ENCODE peak calls at places on chromosome 13, in four cellular contexts. One of them, this sample, is unnamed. For H3K9me3, the result is how much of the 10 kb centered on the place peaks cover.

GRCh38 chr13:21175656-21176194 is 627 bp downstream of the SKA3 start:
- DNase-seq in colonic mucosa: no peak
- DNase-seq in heart left ventricle: no peak
- DNase-seq in thyroid gland: no peak
- DNase-seq in this sample: no peak

GRCh38 chr13:20901668-20902437 is 693 bp downstream of the XPO4 start:
- DNase-seq in thyroid gland: peak
- DNase-seq in colonic mucosa: peak
- DNase-seq in heart left ventricle: peak
- DNase-seq in this sample: peak

GRCh38 chr13:87671824-87672603 is 843 bp downstream of the SLITRK5 start:
- DNase-seq in thyroid gland: peak
- DNase-seq in colonic mucosa: no peak
- DNase-seq in heart left ventricle: no peak
- DNase-seq in this sample: peak

GRCh38 chr13:25886438-25887214 is 165.2 kb downstream of the SHISA2 start:
- DNase-seq in heart left ventricle: no peak
- DNase-seq in thyroid gland: no peak
- DNase-seq in colonic mucosa: no peak
- DNase-seq in this sample: no peak

GRCh38 chr13:113798200-113798811 is 39.3 kb downstream of the TMEM255B start:
- DNase-seq in thyroid gland: no peak
- DNase-seq in heart left ventricle: no peak
- DNase-seq in colonic mucosa: no peak
- DNase-seq in this sample: no peak

GRCh38 chr13:80297094-80297493 is 43.8 kb downstream of the SPRY2 start:
- DNase-seq in heart left ventricle: no peak
- DNase-seq in thyroid gland: no peak
- DNase-seq in colonic mucosa: no peak
- DNase-seq in this sample: no peak

GRCh38 chr13:73421310-73421912 is 362.6 kb downstream of the KLF5 start:
- DNase-seq in colonic mucosa: peak
- DNase-seq in thyroid gland: no peak
- DNase-seq in heart left ventricle: no peak
- DNase-seq in this sample: no peak

GRCh38 chr13:91567485-91568207 is 169.2 kb downstream of the GPC5 start:
- DNase-seq in thyroid gland: no peak
- DNase-seq in heart left ventricle: no peak
- DNase-seq in colonic mucosa: no peak
- DNase-seq in this sample: peak

GRCh38 chr13:57624565-57625435 is 6.7 kb upstream of the PCDH17 start:
- DNase-seq in colonic mucosa: no peak
- DNase-seq in heart left ventricle: peak
- DNase-seq in thyroid gland: peak
- DNase-seq in this sample: no peak

GRCh38 chr13:37360556-37360955 is 238.0 kb downstream of the POSTN start:
- DNase-seq in colonic mucosa: no peak
- DNase-seq in heart left ventricle: no peak
- DNase-seq in thyroid gland: no peak
- DNase-seq in this sample: no peak

GRCh38 chr13:50805805-50806204 is 37.7 kb downstream of the DLEU7 start:
- DNase-seq in thyroid gland: no peak
- DNase-seq in heart left ventricle: no peak
- DNase-seq in colonic mucosa: no peak
- DNase-seq in this sample: no peak

GRCh38 chr13:36154567-36155231 is 23.5 kb upstream of the DCLK1 start:
- DNase-seq in colonic mucosa: no peak
- DNase-seq in heart left ventricle: no peak
- DNase-seq in thyroid gland: no peak
- DNase-seq in this sample: no peak

GRCh38 chr13:51955281-51955771 is 55.9 kb downstream of the ATP7B start:
- DNase-seq in thyroid gland: no peak
- DNase-seq in heart left ventricle: no peak
- DNase-seq in colonic mucosa: peak
- DNase-seq in this sample: no peak

GRCh38 chr13:49610176-49610575 is 18.1 kb upstream of the ARL11 start:
- DNase-seq in thyroid gland: peak
- DNase-seq in colonic mucosa: no peak
- DNase-seq in heart left ventricle: no peak
- DNase-seq in this sample: peak

GRCh38 chr13:33806470-33807248 is 11.3 kb upstream of the RFC3 start:
- DNase-seq in colonic mucosa: no peak
- DNase-seq in thyroid gland: no peak
- DNase-seq in heart left ventricle: no peak
- DNase-seq in this sample: no peak

GRCh38 chr13:20977394-20977793 is 74.8 kb upstream of the XPO4 start:
- DNase-seq in colonic mucosa: no peak
- DNase-seq in thyroid gland: no peak
- DNase-seq in heart left ventricle: no peak
- DNase-seq in this sample: no peak

GRCh38 chr13:83048419-83048818 is 833.9 kb downstream of the SLITRK1 start:
- DNase-seq in colonic mucosa: no peak
- DNase-seq in heart left ventricle: no peak
- DNase-seq in thyroid gland: no peak
- DNase-seq in this sample: no peak

GRCh38 chr13:27619711-27620376 is 485 bp downstream of the LNX2 start:
- DNase-seq in colonic mucosa: peak
- DNase-seq in heart left ventricle: peak
- DNase-seq in thyroid gland: peak
- DNase-seq in this sample: peak

GRCh38 chr13:105735269-105735668 is 800.2 kb downstream of the EFNB2 start:
- DNase-seq in thyroid gland: no peak
- DNase-seq in heart left ventricle: no peak
- DNase-seq in colonic mucosa: no peak
- DNase-seq in this sample: no peak

GRCh38 chr13:75908137-75908536 is 272.0 kb downstream of the LMO7 start:
- DNase-seq in heart left ventricle: peak
- DNase-seq in thyroid gland: peak
- DNase-seq in colonic mucosa: peak
- DNase-seq in this sample: no peak

GRCh38 chr13:113959198-113959597 is 14.7 kb downstream of the C13orf46 start:
- DNase-seq in heart left ventricle: no peak
- DNase-seq in colonic mucosa: no peak
- DNase-seq in thyroid gland: peak
- DNase-seq in this sample: no peak

GRCh38 chr13:34620073-34620858 is 321.8 kb upstream of the NBEA start:
- DNase-seq in colonic mucosa: no peak
- DNase-seq in heart left ventricle: no peak
- DNase-seq in thyroid gland: no peak
- DNase-seq in this sample: peak

GRCh38 chr13:94412870-94413269 is 66.6 kb downstream of the DCT start:
- DNase-seq in thyroid gland: no peak
- DNase-seq in heart left ventricle: no peak
- DNase-seq in colonic mucosa: no peak
- DNase-seq in this sample: no peak

GRCh38 chr13:38636756-38637155 is 50.1 kb upstream of the FREM2 start:
- DNase-seq in heart left ventricle: no peak
- DNase-seq in thyroid gland: peak
- DNase-seq in colonic mucosa: peak
- DNase-seq in this sample: no peak

GRCh38 chr13:100235311-100235901 is 146.5 kb downstream of the PCCA start:
- DNase-seq in colonic mucosa: peak
- DNase-seq in thyroid gland: no peak
- DNase-seq in heart left ventricle: no peak
- DNase-seq in this sample: peak

GRCh38 chr13:97976551-97977375 is 23.3 kb downstream of the IPO5 start:
- DNase-seq in colonic mucosa: peak
- DNase-seq in heart left ventricle: no peak
- DNase-seq in thyroid gland: peak
- DNase-seq in this sample: peak

GRCh38 chr13:97977982-97978381 is 24.5 kb downstream of the IPO5 start:
- DNase-seq in colonic mucosa: no peak
- DNase-seq in thyroid gland: no peak
- DNase-seq in heart left ventricle: no peak
- DNase-seq in this sample: no peak

GRCh38 chr13:97979556-97979955 is 26.1 kb downstream of the IPO5 start:
- DNase-seq in thyroid gland: no peak
- DNase-seq in heart left ventricle: no peak
- DNase-seq in colonic mucosa: no peak
- DNase-seq in this sample: no peak

GRCh38 chr13:97977376-97977705 is 23.9 kb downstream of the IPO5 start:
- DNase-seq in thyroid gland: no peak
- DNase-seq in colonic mucosa: no peak
- DNase-seq in heart left ventricle: no peak
- DNase-seq in this sample: no peak

DNA sequence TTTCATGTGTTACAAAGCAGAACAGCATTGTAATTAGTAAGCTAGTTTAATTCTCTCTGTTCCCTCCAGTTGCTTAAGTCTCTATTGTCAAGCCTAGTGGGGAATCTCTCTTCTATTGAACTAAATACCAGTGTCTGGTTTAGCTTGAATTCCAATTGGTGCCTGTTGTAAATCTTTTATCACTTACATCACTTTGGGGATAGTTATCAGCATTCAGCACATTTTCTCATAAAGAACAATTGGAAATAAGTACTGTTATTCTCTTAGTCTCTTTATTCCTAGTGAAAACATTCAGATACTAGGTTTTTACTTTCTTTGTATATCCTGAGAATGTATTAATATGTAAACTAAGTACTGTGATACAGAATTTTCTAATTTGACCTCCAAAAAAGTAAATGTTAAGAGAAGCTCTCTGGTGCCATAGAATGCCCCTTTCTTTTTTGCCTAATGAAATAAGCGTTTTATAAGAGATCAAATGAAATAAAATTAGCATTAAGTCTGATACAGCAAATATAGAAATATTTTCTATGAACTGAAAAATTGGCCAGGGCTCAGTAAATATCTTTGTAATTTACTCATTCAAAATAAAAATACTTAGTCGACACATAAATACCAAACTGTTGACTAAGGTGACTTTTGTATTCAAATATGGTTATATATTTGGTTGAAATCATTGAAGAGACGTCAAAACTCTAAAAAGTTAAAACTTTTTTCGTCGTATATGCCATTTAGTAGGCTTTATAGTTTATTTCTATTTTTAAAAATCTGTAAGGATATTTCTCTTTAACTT is 25.4 kb downstream of the IPO5 start:
- DNase-seq in thyroid gland: no peak
- DNase-seq in colonic mucosa: no peak
- DNase-seq in heart left ventricle: no peak
- DNase-seq in this sample: no peak
- H3K4me3 ChIP-seq in thyroid gland: no peak
- H3K4me3 ChIP-seq in colonic mucosa: no peak
- H3K4me3 ChIP-seq in heart left ventricle: no peak
- H3K4me3 ChIP-seq in this sample: no peak

GRCh38 chr13:54301085-54301484 is 1272.5 kb downstream of the OLFM4 start:
- DNase-seq in colonic mucosa: no peak
- DNase-seq in thyroid gland: no peak
- DNase-seq in heart left ventricle: no peak
- DNase-seq in this sample: no peak

GRCh38 chr13:54305377-54305776 is 1276.8 kb downstream of the OLFM4 start:
- DNase-seq in colonic mucosa: no peak
- DNase-seq in thyroid gland: no peak
- DNase-seq in heart left ventricle: no peak
- DNase-seq in this sample: no peak
- TF ChIP-seq CTCF in colonic mucosa: no peak
- TF ChIP-seq CTCF in thyroid gland: no peak
- TF ChIP-seq CTCF in heart left ventricle: no peak
- TF ChIP-seq CTCF in this sample: no peak

GRCh38 chr13:103537616-103538015 is 471.4 kb upstream of the SLC10A2 start:
- DNase-seq in heart left ventricle: no peak
- DNase-seq in thyroid gland: no peak
- DNase-seq in colonic mucosa: no peak
- DNase-seq in this sample: no peak
- H3K9me3 ChIP-seq in heart left ventricle: under half
- H3K9me3 ChIP-seq in thyroid gland: under half
- H3K9me3 ChIP-seq in colonic mucosa: under half
- H3K9me3 ChIP-seq in this sample: under half

GRCh38 chr13:110297011-110297410 is 9.9 kb downstream of the COL4A1 start:
- DNase-seq in colonic mucosa: no peak
- DNase-seq in thyroid gland: no peak
- DNase-seq in heart left ventricle: peak
- DNase-seq in this sample: no peak

GRCh38 chr13:110298221-110298565 is 8.8 kb downstream of the COL4A1 start:
- DNase-seq in colonic mucosa: no peak
- DNase-seq in thyroid gland: no peak
- DNase-seq in heart left ventricle: no peak
- DNase-seq in this sample: no peak

GRCh38 chr13:110297771-110298170 is 9.2 kb downstream of the COL4A1 start:
- DNase-seq in colonic mucosa: no peak
- DNase-seq in thyroid gland: no peak
- DNase-seq in heart left ventricle: no peak
- DNase-seq in this sample: no peak

GRCh38 chr13:110300090-110300815 is 6.7 kb downstream of the COL4A1 start:
- DNase-seq in heart left ventricle: no peak
- DNase-seq in thyroid gland: no peak
- DNase-seq in colonic mucosa: no peak
- DNase-seq in this sample: no peak

GRCh38 chr13:110298566-110299321 is 8.2 kb downstream of the COL4A1 start:
- DNase-seq in heart left ventricle: peak
- DNase-seq in thyroid gland: no peak
- DNase-seq in colonic mucosa: no peak
- DNase-seq in this sample: no peak
- H3K4me3 ChIP-seq in heart left ventricle: no peak
- H3K4me3 ChIP-seq in thyroid gland: no peak
- H3K4me3 ChIP-seq in colonic mucosa: no peak
- H3K4me3 ChIP-seq in this sample: no peak

GRCh38 chr13:101985321-101985720 is 416.5 kb downstream of the FGF14 start:
- DNase-seq in colonic mucosa: no peak
- DNase-seq in heart left ventricle: no peak
- DNase-seq in thyroid gland: no peak
- DNase-seq in this sample: no peak
- TF ChIP-seq CTCF in colonic mucosa: no peak
- TF ChIP-seq CTCF in heart left ventricle: no peak
- TF ChIP-seq CTCF in thyroid gland: no peak
- TF ChIP-seq CTCF in this sample: no peak

GRCh38 chr13:47875206-47875605 is 125.9 kb downstream of the SUCLA2 start:
- DNase-seq in colonic mucosa: no peak
- DNase-seq in heart left ventricle: no peak
- DNase-seq in thyroid gland: no peak
- DNase-seq in this sample: no peak
- H3K9me3 ChIP-seq in colonic mucosa: under half
- H3K9me3 ChIP-seq in heart left ventricle: under half
- H3K9me3 ChIP-seq in thyroid gland: under half
- H3K9me3 ChIP-seq in this sample: under half

DNA sequence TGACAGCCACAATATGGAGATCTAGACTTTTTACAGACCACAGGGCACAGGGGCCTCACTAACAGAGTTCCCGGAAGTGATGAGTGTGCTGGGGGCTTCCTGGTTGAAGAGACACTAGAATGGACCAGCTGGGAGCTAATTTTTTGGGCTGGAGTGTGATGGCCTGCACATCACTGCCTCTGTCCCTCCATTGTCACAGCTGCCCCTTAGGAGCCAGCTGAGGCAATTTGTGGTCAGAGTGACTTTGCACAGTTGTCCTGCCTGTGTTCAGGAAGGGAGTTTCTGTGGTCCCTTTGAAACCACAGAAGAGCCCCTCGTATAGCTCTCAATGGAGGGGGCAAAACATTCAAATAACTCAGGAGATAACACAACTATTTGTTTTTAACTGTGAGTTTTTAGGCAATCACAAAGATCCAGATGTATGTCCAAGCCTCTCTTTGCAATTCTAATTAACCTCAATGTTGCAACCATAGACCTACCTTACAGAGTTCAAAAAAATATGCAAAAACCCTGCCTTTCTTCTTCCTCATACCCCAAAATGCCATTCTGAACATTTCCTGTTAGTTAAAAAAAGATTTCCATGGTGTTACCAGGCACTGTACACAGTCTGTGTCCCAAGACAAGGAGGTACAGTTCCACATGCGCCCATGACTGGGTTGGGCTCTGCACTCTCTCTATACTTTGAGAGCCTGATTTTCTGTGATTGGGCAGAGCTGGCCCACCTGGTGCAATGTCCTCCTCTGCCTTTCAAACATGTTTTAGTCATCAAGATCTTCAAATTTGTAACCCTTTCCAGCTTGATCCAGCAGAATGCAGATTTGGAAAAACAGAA is 2.4 kb downstream of the ALOX5AP start:
- DNase-seq in colonic mucosa: no peak
- DNase-seq in thyroid gland: no peak
- DNase-seq in heart left ventricle: peak
- DNase-seq in this sample: no peak
- H3K4me3 ChIP-seq in colonic mucosa: no peak
- H3K4me3 ChIP-seq in thyroid gland: no peak
- H3K4me3 ChIP-seq in heart left ventricle: no peak
- H3K4me3 ChIP-seq in this sample: no peak